ENCODE peak calls at places on chromosomes 7 and 10, in four cellular contexts. L, C, M and Z are unnamed samples.

GRCh38 chr7:15305002-15305600 is 256.7 kb downstream of the AGMO start:
- DNase-seq in C (peak), M (peak), L (no peak), Z (peak)

GRCh38 chr7:37311282-37311868 is 137.3 kb downstream of the ELMO1 start:
- DNase-seq in L (no peak), C (no peak), M (no peak), Z (no peak)

GRCh38 chr7:9013940-9014339 is 580.5 kb downstream of the NXPH1 start:
- DNase-seq in C (no peak), L (no peak), M (no peak), Z (peak)

GRCh38 chr10:48526371-48526821 is 78.5 kb downstream of the ARHGAP22 start:
- DNase-seq in M (no peak), L (no peak), C (no peak), Z (no peak)

GRCh38 chr10:127906548-127907377 is at the start of gene PTPRE:
- DNase-seq in M (peak), C (no peak), L (no peak), Z (peak)

GRCh38 chr7:3846738-3847137 is 545.7 kb downstream of the SDK1 start:
- DNase-seq in L (no peak), C (no peak), M (no peak), Z (no peak)

GRCh38 chr7:121084748-121085336 is 96.3 kb downstream of the CPED1 start:
- DNase-seq in L (no peak), C (peak), M (no peak), Z (no peak)

GRCh38 chr7:2955177-2955768 is 88.4 kb downstream of the CARD11 start:
- DNase-seq in M (peak), L (no peak), C (no peak), Z (peak)

GRCh38 chr7:135661311-135662122 is 797 bp upstream of the STMP1 start:
- DNase-seq in M (peak), C (peak), L (no peak), Z (no peak)

GRCh38 chr10:124171561-124171960 is 78.2 kb upstream of the CHST15 start:
- DNase-seq in C (no peak), M (no peak), L (no peak), Z (no peak)

GRCh38 chr10:23927926-23928325 is 281.0 kb upstream of the KIAA1217 start:
- DNase-seq in C (no peak), M (no peak), L (no peak), Z (no peak)

GRCh38 chr10:19946791-19947190 is 130.6 kb downstream of the PLXDC2 start:
- DNase-seq in L (no peak), C (no peak), M (no peak), Z (peak)

GRCh38 chr10:114648368-114648767 is 9.7 kb downstream of the ABLIM1 start:
- DNase-seq in C (peak), M (no peak), L (no peak), Z (no peak)

GRCh38 chr10:69421611-69422308 is 5.0 kb upstream of the TACR2 start:
- DNase-seq in M (no peak), C (no peak), L (no peak), Z (no peak)

GRCh38 chr7:159253657-159254056 is 109.0 kb upstream of the VIPR2 start:
- DNase-seq in M (no peak), C (no peak), L (no peak), Z (no peak)

GRCh38 chr7:94449151-94449725 is 54.5 kb downstream of the COL1A2 start:
- DNase-seq in L (peak), M (peak), C (peak), Z (no peak)

GRCh38 chr7:74193913-74194312 is 15.9 kb upstream of the LAT2 start:
- DNase-seq in L (no peak), C (no peak), M (no peak), Z (no peak)

GRCh38 chr7:24920702-24921679 is 59.0 kb downstream of the OSBPL3 start:
- DNase-seq in L (no peak), M (peak), C (no peak), Z (no peak)

GRCh38 chr7:157457355-157458253 is 120.8 kb downstream of the DNAJB6 start:
- DNase-seq in C (no peak), M (no peak), L (no peak), Z (no peak)

GRCh38 chr7:140484951-140485350 is 5.6 kb upstream of the MKRN1 start:
- DNase-seq in C (no peak), M (no peak), L (no peak), Z (no peak)

GRCh38 chr7:12162420-12163113 is 48.5 kb upstream of the TMEM106B start:
- DNase-seq in L (no peak), M (no peak), C (no peak), Z (no peak)

GRCh38 chr7:140904081-140904480 is 20.6 kb downstream of the BRAF start:
- DNase-seq in L (no peak), M (no peak), C (no peak), Z (no peak)

GRCh38 chr7:36682102-36682501 is 42.2 kb downstream of the AOAH start:
- DNase-seq in C (no peak), M (no peak), L (no peak), Z (no peak)

GRCh38 chr7:24819916-24820689 is 62.8 kb upstream of the GSDME start:
- DNase-seq in M (peak), L (no peak), C (peak), Z (peak)

GRCh38 chr10:79331709-79332108 is 15.6 kb upstream of the PPIF start:
- DNase-seq in C (no peak), M (no peak), L (peak), Z (no peak)

GRCh38 chr10:21724695-21725371 is 190.8 kb downstream of the MLLT10 start:
- DNase-seq in M (peak), L (peak), C (peak), Z (no peak)

GRCh38 chr7:79353720-79354468 is 99.6 kb downstream of the MAGI2 start:
- DNase-seq in M (no peak), L (no peak), C (no peak), Z (no peak)

GRCh38 chr7:87448427-87448826 is 27.1 kb downstream of the ABCB4 start:
- DNase-seq in L (no peak), C (no peak), M (no peak), Z (no peak)

DNA sequence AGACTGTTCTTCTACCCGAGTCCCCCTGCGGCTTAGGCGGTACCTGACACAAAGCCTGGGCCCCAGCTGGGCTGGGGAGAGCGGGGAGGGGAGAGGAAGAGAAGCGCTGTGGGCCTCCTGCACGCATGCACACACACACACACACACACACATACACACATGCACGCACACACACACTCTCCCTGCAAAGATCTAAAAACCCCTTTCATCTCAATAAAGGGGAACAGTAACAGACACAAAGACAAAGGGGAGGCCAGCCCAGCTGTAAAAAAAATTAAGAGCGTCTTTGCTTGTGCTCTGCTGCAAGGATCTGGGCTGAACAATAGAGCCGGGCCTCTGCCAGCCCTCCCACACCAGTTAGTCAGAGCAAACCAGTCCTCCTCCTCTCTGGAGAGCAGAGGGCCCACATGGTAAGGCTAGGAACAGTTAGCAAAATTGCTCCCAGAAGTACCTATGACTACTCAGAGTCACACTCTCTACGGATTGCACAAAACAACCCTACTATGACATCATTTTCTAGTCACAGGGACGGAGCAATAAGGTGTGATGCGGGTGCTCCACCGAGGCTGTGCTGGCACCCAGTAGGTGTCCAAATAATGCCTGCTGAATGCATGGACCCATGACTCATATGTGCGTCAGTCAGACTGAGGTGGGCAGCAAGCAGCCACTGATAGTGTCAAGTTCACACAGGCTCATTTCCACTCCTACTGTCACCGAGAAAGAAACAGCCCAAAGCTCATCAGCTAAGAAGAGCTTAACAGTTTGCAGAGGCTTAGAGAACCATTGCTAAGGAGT is 9.2 kb downstream of the ITPRIP start:
- DNase-seq in L (no peak), C (peak), M (peak), Z (no peak)
- TF ChIP-seq TCF7 in L (peak), C (no peak), M (no peak), Z (no peak)

GRCh38 chr7:155131090-155131489 is 61.0 kb downstream of the HTR5A start:
- DNase-seq in L (no peak), C (no peak), M (no peak), Z (no peak)
- TF ChIP-seq CREB1 in L (no peak), C (no peak), M (no peak), Z (no peak)

GRCh38 chr7:41093141-41093540 is 609.7 kb downstream of the INHBA start:
- DNase-seq in C (no peak), L (no peak), M (no peak), Z (no peak)

GRCh38 chr7:41098846-41099245 is 604.0 kb downstream of the INHBA start:
- DNase-seq in C (no peak), M (no peak), L (no peak), Z (no peak)

GRCh38 chr7:41097501-41097900 is 605.4 kb downstream of the INHBA start:
- DNase-seq in L (no peak), C (no peak), M (no peak), Z (no peak)

GRCh38 chr7:41098402-41098801 is 604.5 kb downstream of the INHBA start:
- DNase-seq in C (no peak), M (no peak), L (no peak), Z (no peak)

GRCh38 chr7:41096921-41097320 is 606.0 kb downstream of the INHBA start:
- DNase-seq in L (no peak), C (no peak), M (no peak), Z (no peak)
- TF ChIP-seq TCF7 in L (no peak), C (no peak), M (no peak), Z (no peak)

DNA sequence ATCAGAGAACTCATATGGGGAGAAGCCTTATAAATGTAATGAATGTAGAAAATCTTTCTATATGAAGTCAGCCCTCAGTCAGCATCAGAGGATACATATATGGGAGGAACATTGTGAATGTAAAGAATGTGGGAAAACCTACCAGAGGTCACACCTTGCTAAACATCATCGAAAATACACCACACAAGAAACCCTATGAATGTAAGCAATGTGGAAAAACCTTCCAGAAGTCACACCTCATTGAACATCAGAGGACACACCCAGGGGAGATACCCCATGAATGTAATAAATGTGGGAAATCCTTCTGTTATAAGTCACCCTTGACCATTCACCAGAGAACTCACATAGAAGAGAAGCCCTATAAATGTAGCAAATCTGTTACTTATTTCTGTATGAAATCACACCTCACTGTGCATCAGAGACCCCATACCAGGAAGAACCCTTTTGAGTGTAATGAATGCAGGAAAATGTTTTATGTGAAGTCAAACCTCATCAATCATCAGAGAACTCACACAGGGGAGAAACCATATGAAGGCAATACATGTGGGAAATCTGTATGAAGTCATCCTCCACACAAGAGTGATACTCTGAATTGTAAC is 30.8 kb downstream of the ZNF12 start:
- DNase-seq in L (no peak), M (no peak), C (no peak), Z (no peak)
- TF ChIP-seq CREB1 in L (no peak), M (no peak), C (no peak), Z (no peak)